ENCODE peak calls at places on chromosome 4, in seven cellular contexts. One of them, this sample, is unnamed.

GRCh38 chr4:7131498-7132031 is 60.8 kb upstream of the SORCS2 start:
- DNase-seq in ovary: no peak
- DNase-seq in substantia nigra: no peak
- DNase-seq in GM23248: no peak
- DNase-seq in endothelial cell: no peak
- DNase-seq in Panc1: no peak
- DNase-seq in GM06990: no peak
- DNase-seq in this sample: no peak

GRCh38 chr4:182564966-182565365 is 321.8 kb downstream of the TENM3 start:
- DNase-seq in ovary: no peak
- DNase-seq in substantia nigra: no peak
- DNase-seq in GM23248: no peak
- DNase-seq in endothelial cell: no peak
- DNase-seq in Panc1: no peak
- DNase-seq in GM06990: no peak
- DNase-seq in this sample: no peak

GRCh38 chr4:8189551-8190466 is 9.3 kb upstream of the SH3TC1 start:
- DNase-seq in ovary: no peak
- DNase-seq in substantia nigra: no peak
- DNase-seq in GM23248: no peak
- DNase-seq in endothelial cell: no peak
- DNase-seq in Panc1: no peak
- DNase-seq in GM06990: no peak
- DNase-seq in this sample: no peak

GRCh38 chr4:8402640-8403039 is 37.9 kb downstream of the ACOX3 start:
- DNase-seq in ovary: no peak
- DNase-seq in substantia nigra: peak
- DNase-seq in GM23248: no peak
- DNase-seq in endothelial cell: no peak
- DNase-seq in Panc1: no peak
- DNase-seq in GM06990: no peak
- DNase-seq in this sample: no peak

GRCh38 chr4:16196482-16197393 is 29.5 kb downstream of the TAPT1 start:
- DNase-seq in ovary: no peak
- DNase-seq in substantia nigra: no peak
- DNase-seq in GM23248: peak
- DNase-seq in endothelial cell: no peak
- DNase-seq in Panc1: no peak
- DNase-seq in GM06990: no peak
- DNase-seq in this sample: no peak

GRCh38 chr4:150743564-150744342 is 161.8 kb downstream of the MAB21L2 start:
- DNase-seq in ovary: no peak
- DNase-seq in substantia nigra: no peak
- DNase-seq in GM23248: no peak
- DNase-seq in endothelial cell: no peak
- DNase-seq in Panc1: no peak
- DNase-seq in GM06990: no peak
- DNase-seq in this sample: no peak

GRCh38 chr4:36332023-36332781 is 50.8 kb downstream of the DTHD1 start:
- DNase-seq in ovary: no peak
- DNase-seq in substantia nigra: peak
- DNase-seq in GM23248: no peak
- DNase-seq in endothelial cell: no peak
- DNase-seq in Panc1: no peak
- DNase-seq in GM06990: peak
- DNase-seq in this sample: no peak

GRCh38 chr4:121697626-121698025 is 846 bp upstream of the ANXA5 start:
- DNase-seq in ovary: no peak
- DNase-seq in substantia nigra: no peak
- DNase-seq in GM23248: no peak
- DNase-seq in endothelial cell: no peak
- DNase-seq in Panc1: no peak
- DNase-seq in GM06990: peak
- DNase-seq in this sample: no peak

GRCh38 chr4:101306764-101307615 is 40.3 kb downstream of the PPP3CA start:
- DNase-seq in ovary: no peak
- DNase-seq in substantia nigra: no peak
- DNase-seq in GM23248: no peak
- DNase-seq in endothelial cell: no peak
- DNase-seq in Panc1: no peak
- DNase-seq in GM06990: no peak
- DNase-seq in this sample: no peak

GRCh38 chr4:171203425-171203824 is 609.8 kb upstream of the GALNTL6 start:
- DNase-seq in ovary: no peak
- DNase-seq in substantia nigra: no peak
- DNase-seq in GM23248: no peak
- DNase-seq in endothelial cell: no peak
- DNase-seq in Panc1: no peak
- DNase-seq in GM06990: no peak
- DNase-seq in this sample: no peak

GRCh38 chr4:152515678-152516077 is 20.2 kb downstream of the FBXW7 start:
- DNase-seq in ovary: no peak
- DNase-seq in substantia nigra: no peak
- DNase-seq in GM23248: peak
- DNase-seq in endothelial cell: no peak
- DNase-seq in Panc1: no peak
- DNase-seq in GM06990: no peak
- DNase-seq in this sample: no peak

GRCh38 chr4:167274346-167274745 is 40.1 kb upstream of the SPOCK3 start:
- DNase-seq in ovary: no peak
- DNase-seq in substantia nigra: no peak
- DNase-seq in GM23248: no peak
- DNase-seq in endothelial cell: no peak
- DNase-seq in Panc1: peak
- DNase-seq in GM06990: no peak
- DNase-seq in this sample: no peak

GRCh38 chr4:150722908-150723362 is 141.0 kb downstream of the MAB21L2 start:
- DNase-seq in ovary: peak
- DNase-seq in substantia nigra: no peak
- DNase-seq in GM23248: peak
- DNase-seq in endothelial cell: no peak
- DNase-seq in Panc1: no peak
- DNase-seq in GM06990: no peak
- DNase-seq in this sample: peak

GRCh38 chr4:94457692-94458106 is 6.0 kb downstream of the PDLIM5 start:
- DNase-seq in ovary: no peak
- DNase-seq in substantia nigra: peak
- DNase-seq in GM23248: no peak
- DNase-seq in endothelial cell: no peak
- DNase-seq in Panc1: no peak
- DNase-seq in GM06990: no peak
- DNase-seq in this sample: no peak

GRCh38 chr4:56531149-56531770 is 25.7 kb downstream of the ARL9 start:
- DNase-seq in ovary: no peak
- DNase-seq in substantia nigra: no peak
- DNase-seq in GM23248: peak
- DNase-seq in endothelial cell: no peak
- DNase-seq in Panc1: no peak
- DNase-seq in GM06990: no peak
- DNase-seq in this sample: no peak

GRCh38 chr4:128220286-128221235 is 67.1 kb downstream of the PGRMC2 start:
- DNase-seq in ovary: no peak
- DNase-seq in substantia nigra: no peak
- DNase-seq in GM23248: peak
- DNase-seq in endothelial cell: no peak
- DNase-seq in Panc1: no peak
- DNase-seq in GM06990: no peak
- DNase-seq in this sample: no peak